ENCODE peak calls at places on chromosome 4, in eight cellular contexts. One of them, this sample, is unnamed.
A peak's percentile ranks its signal among the peaks of the same experiment; 100 is the strongest.

GRCh38 chr4:142954415-142954814 is 108.3 kb upstream of the INPP4B start:
- DNase-seq in AG04450: no peak
- DNase-seq in right atrium auricular region: no peak
- DNase-seq in stimulated activated CD4-positive, alpha-beta T cell treated with anti-CD3 and anti-CD28 coated beads, TNF-alpha, amount 100 ng/mL, for 48 hours: no peak
- DNase-seq in Ammon's horn: no peak
- DNase-seq in uterus: no peak
- DNase-seq in heart right ventricle: no peak
- DNase-seq in CD4-positive, alpha-beta T cell: no peak
- DNase-seq in this sample: no peak

GRCh38 chr4:102614801-102615200 is 113.6 kb downstream of the NFKB1 start:
- DNase-seq in AG04450: no peak
- DNase-seq in right atrium auricular region: no peak
- DNase-seq in Ammon's horn: no peak
- DNase-seq in uterus: no peak
- DNase-seq in heart right ventricle: no peak
- DNase-seq in stimulated activated CD4-positive, alpha-beta T cell treated with anti-CD3 and anti-CD28 coated beads, TNF-alpha, amount 100 ng/mL, for 48 hours: no peak
- DNase-seq in CD4-positive, alpha-beta T cell: peak; percentile 18
- DNase-seq in this sample: no peak

GRCh38 chr4:16031554-16032381 is 52.1 kb downstream of the PROM1 start:
- DNase-seq in heart right ventricle: no peak
- DNase-seq in CD4-positive, alpha-beta T cell: no peak
- DNase-seq in uterus: no peak
- DNase-seq in AG04450: no peak
- DNase-seq in Ammon's horn: no peak
- DNase-seq in stimulated activated CD4-positive, alpha-beta T cell treated with anti-CD3 and anti-CD28 coated beads, TNF-alpha, amount 100 ng/mL, for 48 hours: no peak
- DNase-seq in right atrium auricular region: no peak
- DNase-seq in this sample: no peak

GRCh38 chr4:168092176-168092712 is at the start of gene ANXA10:
- DNase-seq in heart right ventricle: no peak
- DNase-seq in AG04450: no peak
- DNase-seq in Ammon's horn: no peak
- DNase-seq in right atrium auricular region: no peak
- DNase-seq in uterus: no peak
- DNase-seq in stimulated activated CD4-positive, alpha-beta T cell treated with anti-CD3 and anti-CD28 coated beads, TNF-alpha, amount 100 ng/mL, for 48 hours: no peak
- DNase-seq in CD4-positive, alpha-beta T cell: no peak
- DNase-seq in this sample: no peak

GRCh38 chr4:13601060-13601459 is 26.5 kb downstream of the BOD1L1 start:
- DNase-seq in heart right ventricle: no peak
- DNase-seq in stimulated activated CD4-positive, alpha-beta T cell treated with anti-CD3 and anti-CD28 coated beads, TNF-alpha, amount 100 ng/mL, for 48 hours: no peak
- DNase-seq in Ammon's horn: peak; percentile 74
- DNase-seq in AG04450: no peak
- DNase-seq in CD4-positive, alpha-beta T cell: no peak
- DNase-seq in right atrium auricular region: no peak
- DNase-seq in uterus: no peak
- DNase-seq in this sample: peak; percentile 50

GRCh38 chr4:22595684-22596083 is 79.8 kb upstream of the ADGRA3 start:
- DNase-seq in AG04450: no peak
- DNase-seq in CD4-positive, alpha-beta T cell: no peak
- DNase-seq in heart right ventricle: no peak
- DNase-seq in stimulated activated CD4-positive, alpha-beta T cell treated with anti-CD3 and anti-CD28 coated beads, TNF-alpha, amount 100 ng/mL, for 48 hours: no peak
- DNase-seq in uterus: no peak
- DNase-seq in Ammon's horn: no peak
- DNase-seq in right atrium auricular region: no peak
- DNase-seq in this sample: no peak

GRCh38 chr4:47469951-47470350 is 6.4 kb upstream of the COMMD8 start:
- DNase-seq in right atrium auricular region: no peak
- DNase-seq in CD4-positive, alpha-beta T cell: no peak
- DNase-seq in heart right ventricle: no peak
- DNase-seq in AG04450: no peak
- DNase-seq in Ammon's horn: no peak
- DNase-seq in uterus: no peak
- DNase-seq in stimulated activated CD4-positive, alpha-beta T cell treated with anti-CD3 and anti-CD28 coated beads, TNF-alpha, amount 100 ng/mL, for 48 hours: no peak
- DNase-seq in this sample: no peak

GRCh38 chr4:153577053-153577452 is 107.0 kb upstream of the TLR2 start:
- DNase-seq in right atrium auricular region: no peak
- DNase-seq in CD4-positive, alpha-beta T cell: no peak
- DNase-seq in AG04450: no peak
- DNase-seq in Ammon's horn: no peak
- DNase-seq in uterus: no peak
- DNase-seq in heart right ventricle: no peak
- DNase-seq in stimulated activated CD4-positive, alpha-beta T cell treated with anti-CD3 and anti-CD28 coated beads, TNF-alpha, amount 100 ng/mL, for 48 hours: no peak
- DNase-seq in this sample: peak; percentile 93

GRCh38 chr4:168384437-168385141 is 66.0 kb upstream of the DDX60 start:
- DNase-seq in CD4-positive, alpha-beta T cell: no peak
- DNase-seq in right atrium auricular region: no peak
- DNase-seq in AG04450: no peak
- DNase-seq in Ammon's horn: no peak
- DNase-seq in heart right ventricle: no peak
- DNase-seq in uterus: no peak
- DNase-seq in stimulated activated CD4-positive, alpha-beta T cell treated with anti-CD3 and anti-CD28 coated beads, TNF-alpha, amount 100 ng/mL, for 48 hours: no peak
- DNase-seq in this sample: no peak

GRCh38 chr4:82957045-82957444 is 53.6 kb downstream of the LIN54 start:
- DNase-seq in right atrium auricular region: no peak
- DNase-seq in CD4-positive, alpha-beta T cell: no peak
- DNase-seq in Ammon's horn: no peak
- DNase-seq in AG04450: no peak
- DNase-seq in stimulated activated CD4-positive, alpha-beta T cell treated with anti-CD3 and anti-CD28 coated beads, TNF-alpha, amount 100 ng/mL, for 48 hours: no peak
- DNase-seq in uterus: no peak
- DNase-seq in heart right ventricle: no peak
- DNase-seq in this sample: peak; percentile 27

GRCh38 chr4:98332017-98332416 is 70.8 kb downstream of the RAP1GDS1 start:
- DNase-seq in uterus: no peak
- DNase-seq in Ammon's horn: no peak
- DNase-seq in CD4-positive, alpha-beta T cell: no peak
- DNase-seq in AG04450: no peak
- DNase-seq in heart right ventricle: no peak
- DNase-seq in right atrium auricular region: no peak
- DNase-seq in stimulated activated CD4-positive, alpha-beta T cell treated with anti-CD3 and anti-CD28 coated beads, TNF-alpha, amount 100 ng/mL, for 48 hours: no peak
- DNase-seq in this sample: no peak

GRCh38 chr4:145878501-145879435 is 59.9 kb downstream of the ZNF827 start:
- DNase-seq in heart right ventricle: no peak
- DNase-seq in AG04450: peak; percentile 33
- DNase-seq in stimulated activated CD4-positive, alpha-beta T cell treated with anti-CD3 and anti-CD28 coated beads, TNF-alpha, amount 100 ng/mL, for 48 hours: no peak
- DNase-seq in CD4-positive, alpha-beta T cell: no peak
- DNase-seq in uterus: no peak
- DNase-seq in right atrium auricular region: no peak
- DNase-seq in Ammon's horn: no peak
- DNase-seq in this sample: no peak

GRCh38 chr4:59571805-59572430 is 1628.2 kb upstream of the ADGRL3 start:
- DNase-seq in AG04450: no peak
- DNase-seq in stimulated activated CD4-positive, alpha-beta T cell treated with anti-CD3 and anti-CD28 coated beads, TNF-alpha, amount 100 ng/mL, for 48 hours: no peak
- DNase-seq in heart right ventricle: no peak
- DNase-seq in uterus: no peak
- DNase-seq in Ammon's horn: no peak
- DNase-seq in right atrium auricular region: no peak
- DNase-seq in CD4-positive, alpha-beta T cell: no peak
- DNase-seq in this sample: no peak

GRCh38 chr4:86497131-86497530 is 97.0 kb upstream of the PTPN13 start:
- DNase-seq in stimulated activated CD4-positive, alpha-beta T cell treated with anti-CD3 and anti-CD28 coated beads, TNF-alpha, amount 100 ng/mL, for 48 hours: no peak
- DNase-seq in CD4-positive, alpha-beta T cell: no peak
- DNase-seq in heart right ventricle: no peak
- DNase-seq in AG04450: no peak
- DNase-seq in Ammon's horn: peak; percentile 41
- DNase-seq in uterus: no peak
- DNase-seq in right atrium auricular region: no peak
- DNase-seq in this sample: no peak

GRCh38 chr4:182643801-182644311 is 273.3 kb downstream of the DCTD start:
- DNase-seq in CD4-positive, alpha-beta T cell: no peak
- DNase-seq in stimulated activated CD4-positive, alpha-beta T cell treated with anti-CD3 and anti-CD28 coated beads, TNF-alpha, amount 100 ng/mL, for 48 hours: no peak
- DNase-seq in uterus: no peak
- DNase-seq in Ammon's horn: no peak
- DNase-seq in heart right ventricle: peak; percentile 16
- DNase-seq in AG04450: peak; percentile 76
- DNase-seq in right atrium auricular region: no peak
- DNase-seq in this sample: no peak

GRCh38 chr4:37244583-37245390 is at the start of gene NWD2:
- DNase-seq in stimulated activated CD4-positive, alpha-beta T cell treated with anti-CD3 and anti-CD28 coated beads, TNF-alpha, amount 100 ng/mL, for 48 hours: no peak
- DNase-seq in right atrium auricular region: no peak
- DNase-seq in AG04450: no peak
- DNase-seq in heart right ventricle: peak; percentile 7
- DNase-seq in CD4-positive, alpha-beta T cell: no peak
- DNase-seq in uterus: no peak
- DNase-seq in Ammon's horn: no peak
- DNase-seq in this sample: no peak

GRCh38 chr4:168880087-168880675 is 129.9 kb downstream of the CBR4 start:
- DNase-seq in stimulated activated CD4-positive, alpha-beta T cell treated with anti-CD3 and anti-CD28 coated beads, TNF-alpha, amount 100 ng/mL, for 48 hours: no peak
- DNase-seq in heart right ventricle: no peak
- DNase-seq in CD4-positive, alpha-beta T cell: no peak
- DNase-seq in right atrium auricular region: no peak
- DNase-seq in AG04450: no peak
- DNase-seq in Ammon's horn: no peak
- DNase-seq in uterus: no peak
- DNase-seq in this sample: no peak

GRCh38 chr4:105544517-105544916 is 7.9 kb upstream of the ARHGEF38 start:
- DNase-seq in uterus: no peak
- DNase-seq in right atrium auricular region: no peak
- DNase-seq in stimulated activated CD4-positive, alpha-beta T cell treated with anti-CD3 and anti-CD28 coated beads, TNF-alpha, amount 100 ng/mL, for 48 hours: no peak
- DNase-seq in heart right ventricle: no peak
- DNase-seq in AG04450: no peak
- DNase-seq in Ammon's horn: no peak
- DNase-seq in CD4-positive, alpha-beta T cell: no peak
- DNase-seq in this sample: no peak

GRCh38 chr4:154367659-154368058 is 123.9 kb downstream of the DCHS2 start:
- DNase-seq in CD4-positive, alpha-beta T cell: no peak
- DNase-seq in Ammon's horn: peak; percentile 13
- DNase-seq in heart right ventricle: no peak
- DNase-seq in AG04450: no peak
- DNase-seq in right atrium auricular region: no peak
- DNase-seq in uterus: no peak
- DNase-seq in stimulated activated CD4-positive, alpha-beta T cell treated with anti-CD3 and anti-CD28 coated beads, TNF-alpha, amount 100 ng/mL, for 48 hours: no peak
- DNase-seq in this sample: no peak

GRCh38 chr4:10750714-10751113 is 66.1 kb upstream of the CLNK start:
- DNase-seq in CD4-positive, alpha-beta T cell: no peak
- DNase-seq in Ammon's horn: no peak
- DNase-seq in AG04450: no peak
- DNase-seq in uterus: no peak
- DNase-seq in heart right ventricle: no peak
- DNase-seq in right atrium auricular region: no peak
- DNase-seq in stimulated activated CD4-positive, alpha-beta T cell treated with anti-CD3 and anti-CD28 coated beads, TNF-alpha, amount 100 ng/mL, for 48 hours: no peak
- DNase-seq in this sample: no peak